ENCODE peak calls at places on chromosomes 13 and 19, in four cellular contexts. C, K, U and O are unnamed samples.

GRCh38 chr19:10007811-10008211 is 2.5 kb downstream of the COL5A3 start:
- DNase-seq in C (no peak), K (no peak), U (peak), O (no peak)

GRCh38 chr13:98988277-98988676 is 10.4 kb upstream of the DOCK9 start:
- DNase-seq in U (no peak), K (no peak), C (no peak), O (no peak)

GRCh38 chr19:34126966-34127365 is 45.3 kb upstream of the LSM14A start:
- DNase-seq in K (no peak), U (no peak), C (no peak), O (no peak)

GRCh38 chr13:34899888-34900287 is 42.2 kb upstream of the NBEA start:
- DNase-seq in K (no peak), C (no peak), U (no peak), O (no peak)

GRCh38 chr13:26457212-26457611 is 100.3 kb upstream of the WASF3 start:
- DNase-seq in U (peak), C (peak), K (no peak), O (peak)

GRCh38 chr19:5131866-5132561 is 163.1 kb downstream of the KDM4B start:
- DNase-seq in C (no peak), K (no peak), U (no peak), O (no peak)

GRCh38 chr13:60162096-60162495 is 1.6 kb downstream of the DIAPH3 start:
- DNase-seq in C (no peak), U (no peak), K (peak), O (no peak)

GRCh38 chr13:31908696-31909386 is 122.7 kb upstream of the FRY start:
- DNase-seq in K (no peak), U (no peak), C (no peak), O (no peak)